ENCODE peak calls at places on chromosomes 7 and 10, in nine cellular contexts. W is GM23248, F is Karpas-422, M is OCI-LY7, V is PC-3, P is GM23338, G is HCT116, D is SK-N-SH, E is PC-9. O is an unnamed sample. For H3K9me2, the result is how much of the 10 kb centered on the place peaks cover.

GRCh38 chr7:108109216-108109908 is 20.8 kb downstream of the LAMB4 start:
- DNase-seq in W (peak), F (peak), M (peak), V (peak), P (peak), G (peak), D (peak), E (no peak), O (peak)

GRCh38 chr7:20141666-20142065 is 75.5 kb downstream of the MACC1 start:
- DNase-seq in W (no peak), F (no peak), M (no peak), V (no peak), P (no peak), G (no peak), D (peak), E (no peak), O (peak)

GRCh38 chr7:117068511-117069155 is 115.3 kb downstream of the ST7 start:
- DNase-seq in W (no peak), F (no peak), M (no peak), V (no peak), P (peak), G (no peak), D (peak), E (no peak), O (no peak)

GRCh38 chr7:29459591-29459990 is 104.0 kb upstream of the PRR15 start:
- DNase-seq in W (no peak), F (no peak), M (no peak), V (no peak), P (no peak), G (no peak), D (no peak), E (no peak), O (no peak)

GRCh38 chr7:29297194-29297890 is 102.8 kb downstream of the CHN2 start:
- DNase-seq in W (no peak), F (peak), M (no peak), V (no peak), P (peak), G (no peak), D (no peak), E (no peak), O (no peak)

GRCh38 chr7:136389933-136390332 is 412.8 kb upstream of the MTPN start:
- DNase-seq in W (no peak), F (no peak), M (no peak), V (no peak), P (no peak), G (no peak), D (no peak), E (peak), O (no peak)

GRCh38 chr10:129531195-129531968 is 64.3 kb downstream of the MGMT start:
- DNase-seq in W (peak), F (no peak), M (no peak), V (peak), P (peak), G (peak), D (no peak), E (peak), O (no peak)

GRCh38 chr10:123808873-123809272 is 82.7 kb downstream of the CPXM2 start:
- DNase-seq in W (peak), F (no peak), M (no peak), V (peak), P (no peak), G (peak), D (no peak), E (no peak), O (no peak)

GRCh38 chr7:146126767-146127509 is 10.3 kb downstream of the CNTNAP2 start:
- DNase-seq in W (no peak), F (no peak), M (peak), V (no peak), P (peak), G (no peak), D (no peak), E (no peak), O (no peak)

GRCh38 chr10:23391817-23392216 is 47.1 kb upstream of the OTUD1 start:
- DNase-seq in W (no peak), F (no peak), M (no peak), V (no peak), P (no peak), G (no peak), D (no peak), E (no peak), O (no peak)

GRCh38 chr10:90862908-90863514 is 5.2 kb upstream of the HTR7 start:
- DNase-seq in W (peak), F (peak), M (peak), V (peak), P (peak), G (no peak), D (peak), E (no peak), O (peak)

GRCh38 chr10:110118891-110119621 is 88.3 kb upstream of the MXI1 start:
- DNase-seq in W (no peak), F (no peak), M (no peak), V (no peak), P (no peak), G (no peak), D (no peak), E (no peak), O (no peak)

GRCh38 chr10:110107887-110108286 is 99.5 kb upstream of the MXI1 start:
- DNase-seq in W (no peak), F (no peak), M (no peak), V (no peak), P (no peak), G (no peak), D (no peak), E (no peak), O (no peak)

GRCh38 chr10:110110338-110110737 is 97.1 kb upstream of the MXI1 start:
- DNase-seq in W (no peak), F (no peak), M (no peak), V (no peak), P (no peak), G (no peak), D (no peak), E (no peak), O (no peak)

GRCh38 chr10:110115784-110116520 is 91.5 kb upstream of the MXI1 start:
- DNase-seq in W (no peak), F (no peak), M (no peak), V (no peak), P (no peak), G (no peak), D (no peak), E (no peak), O (no peak)

GRCh38 chr10:110113670-110114337 is 93.6 kb upstream of the MXI1 start:
- DNase-seq in W (no peak), F (no peak), M (no peak), V (no peak), P (peak), G (no peak), D (no peak), E (no peak), O (no peak)
- H3K9me2 ChIP-seq in W (under half), F (under half), M (under half), V (under half), P (under half), G (under half), D (under half), E (under half), O (under half)

DNA sequence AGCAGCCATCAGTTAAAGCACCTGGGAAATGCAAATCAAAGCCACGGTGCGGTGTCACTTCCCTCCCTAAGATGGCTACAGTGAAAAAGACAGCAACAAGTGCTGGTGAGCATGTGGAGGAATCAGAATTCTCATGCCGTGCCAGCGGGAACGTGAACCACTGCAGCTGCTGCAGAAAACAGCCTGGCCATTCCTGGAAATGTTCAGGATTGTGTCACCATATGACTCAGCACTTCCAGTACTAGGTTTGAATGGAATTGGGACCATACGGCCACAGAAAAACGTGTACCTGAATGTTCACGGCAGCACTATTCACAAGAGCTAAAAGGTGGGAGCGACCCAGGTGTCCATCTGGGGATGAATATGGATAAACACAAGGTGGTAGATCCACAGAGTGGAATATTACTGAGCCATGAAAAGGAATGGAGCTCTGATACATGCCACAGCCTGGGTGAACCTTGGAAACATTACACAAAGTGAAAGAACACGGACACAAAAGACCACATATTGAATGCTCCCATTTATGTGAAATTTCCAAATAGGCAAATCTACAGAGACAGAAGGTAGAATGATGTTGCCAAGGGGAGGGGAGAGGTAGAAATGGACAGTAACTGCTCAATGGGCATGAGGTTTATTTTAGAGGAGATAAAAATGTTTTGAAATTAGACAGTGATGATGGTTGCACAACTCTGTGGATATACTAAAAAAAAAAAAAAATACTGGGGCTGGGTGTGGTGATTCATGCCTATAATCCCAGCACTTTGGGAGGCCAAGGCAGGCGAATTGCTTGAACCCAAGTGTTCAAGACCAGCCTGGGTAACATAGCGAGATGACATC is 61.6 kb downstream of the MICALL2 start:
- DNase-seq in W (peak), F (no peak), M (no peak), V (peak), P (no peak), G (no peak), D (no peak), E (no peak), O (no peak)
- H2AFZ ChIP-seq in W (no peak), F (no peak), M (no peak), V (peak), P (no peak), G (no peak), D (no peak), E (no peak), O (no peak)

GRCh38 chr7:93926800-93927199 is 5.3 kb downstream of the GNG11 start:
- DNase-seq in W (no peak), F (no peak), M (no peak), V (no peak), P (no peak), G (no peak), D (no peak), E (no peak), O (no peak)
- H3K9me2 ChIP-seq in W (under half), F (under half), M (under half), V (under half), P (under half), G (under half), D (under half), E (under half), O (under half)

GRCh38 chr7:41889472-41889871 is 186.6 kb upstream of the INHBA start:
- DNase-seq in W (peak), F (no peak), M (no peak), V (no peak), P (no peak), G (no peak), D (no peak), E (peak), O (peak)

GRCh38 chr7:41891967-41892755 is 189.3 kb upstream of the INHBA start:
- DNase-seq in W (no peak), F (peak), M (peak), V (no peak), P (peak), G (no peak), D (peak), E (peak), O (no peak)

GRCh38 chr7:41893656-41894055 is 190.8 kb upstream of the INHBA start:
- DNase-seq in W (no peak), F (no peak), M (no peak), V (no peak), P (no peak), G (no peak), D (no peak), E (no peak), O (no peak)

GRCh38 chr7:41889040-41889439 is 186.2 kb upstream of the INHBA start:
- DNase-seq in W (no peak), F (no peak), M (no peak), V (no peak), P (no peak), G (no peak), D (no peak), E (no peak), O (no peak)

GRCh38 chr7:41890631-41891265 is 187.9 kb upstream of the INHBA start:
- DNase-seq in W (peak), F (no peak), M (no peak), V (no peak), P (no peak), G (no peak), D (no peak), E (peak), O (no peak)
- H2AFZ ChIP-seq in W (peak), F (no peak), M (no peak), V (no peak), P (no peak), G (no peak), D (peak), E (no peak), O (peak)

GRCh38 chr7:34544621-34545020 is 113.4 kb upstream of the NPSR1 start:
- DNase-seq in W (no peak), F (no peak), M (no peak), V (no peak), P (no peak), G (no peak), D (no peak), E (no peak), O (no peak)
- H3K9me2 ChIP-seq in W (under half), F (under half), M (under half), V (under half), P (under half), G (under half), D (under half), E (under half), O (under half)

GRCh38 chr10:27479016-27479415 is 25.1 kb upstream of the RAB18 start:
- DNase-seq in W (no peak), F (no peak), M (no peak), V (no peak), P (no peak), G (no peak), D (no peak), E (no peak), O (no peak)

GRCh38 chr10:27485986-27486385 is 18.1 kb upstream of the RAB18 start:
- DNase-seq in W (no peak), F (no peak), M (no peak), V (no peak), P (no peak), G (no peak), D (no peak), E (no peak), O (no peak)

GRCh38 chr10:27485368-27485767 is 18.7 kb upstream of the RAB18 start:
- DNase-seq in W (no peak), F (no peak), M (no peak), V (no peak), P (no peak), G (no peak), D (no peak), E (no peak), O (no peak)

GRCh38 chr10:27481486-27481885 is 22.6 kb upstream of the RAB18 start:
- DNase-seq in W (no peak), F (no peak), M (no peak), V (no peak), P (no peak), G (no peak), D (no peak), E (no peak), O (no peak)

GRCh38 chr10:27482984-27483956 is 20.8 kb upstream of the RAB18 start:
- DNase-seq in W (peak), F (no peak), M (no peak), V (peak), P (peak), G (no peak), D (no peak), E (peak), O (peak)
- H2AFZ ChIP-seq in W (peak), F (no peak), M (no peak), V (peak), P (peak), G (peak), D (peak), E (no peak), O (peak)

GRCh38 chr10:35004651-35005050 is 85.5 kb downstream of the CUL2 start:
- DNase-seq in W (peak), F (no peak), M (no peak), V (peak), P (no peak), G (no peak), D (no peak), E (no peak), O (no peak)

GRCh38 chr10:35005868-35006267 is 84.3 kb downstream of the CUL2 start:
- DNase-seq in W (peak), F (no peak), M (no peak), V (peak), P (no peak), G (no peak), D (no peak), E (peak), O (no peak)

GRCh38 chr10:35007858-35008301 is 82.3 kb downstream of the CUL2 start:
- DNase-seq in W (no peak), F (no peak), M (no peak), V (peak), P (peak), G (no peak), D (no peak), E (no peak), O (no peak)

GRCh38 chr10:35003906-35004305 is 86.2 kb downstream of the CUL2 start:
- DNase-seq in W (no peak), F (no peak), M (no peak), V (no peak), P (peak), G (no peak), D (no peak), E (no peak), O (no peak)

GRCh38 chr10:35006836-35007235 is 83.3 kb downstream of the CUL2 start:
- DNase-seq in W (peak), F (no peak), M (no peak), V (peak), P (no peak), G (no peak), D (no peak), E (no peak), O (no peak)
- H3K9me2 ChIP-seq in W (under half), F (under half), M (under half), V (under half), P (under half), G (under half), D (under half), E (under half), O (under half)

GRCh38 chr7:157904866-157905215 is 568.0 kb downstream of the DNAJB6 start:
- DNase-seq in W (no peak), F (no peak), M (no peak), V (no peak), P (no peak), G (no peak), D (no peak), E (no peak), O (no peak)

GRCh38 chr7:157907998-157908782 is 571.4 kb downstream of the DNAJB6 start:
- DNase-seq in W (no peak), F (no peak), M (no peak), V (no peak), P (no peak), G (no peak), D (no peak), E (no peak), O (no peak)

GRCh38 chr7:157906583-157906982 is 569.8 kb downstream of the DNAJB6 start:
- DNase-seq in W (no peak), F (no peak), M (no peak), V (no peak), P (no peak), G (no peak), D (no peak), E (no peak), O (no peak)

GRCh38 chr7:157905740-157906461 is 569.1 kb downstream of the DNAJB6 start:
- DNase-seq in W (no peak), F (no peak), M (no peak), V (peak), P (peak), G (peak), D (peak), E (no peak), O (no peak)

DNA sequence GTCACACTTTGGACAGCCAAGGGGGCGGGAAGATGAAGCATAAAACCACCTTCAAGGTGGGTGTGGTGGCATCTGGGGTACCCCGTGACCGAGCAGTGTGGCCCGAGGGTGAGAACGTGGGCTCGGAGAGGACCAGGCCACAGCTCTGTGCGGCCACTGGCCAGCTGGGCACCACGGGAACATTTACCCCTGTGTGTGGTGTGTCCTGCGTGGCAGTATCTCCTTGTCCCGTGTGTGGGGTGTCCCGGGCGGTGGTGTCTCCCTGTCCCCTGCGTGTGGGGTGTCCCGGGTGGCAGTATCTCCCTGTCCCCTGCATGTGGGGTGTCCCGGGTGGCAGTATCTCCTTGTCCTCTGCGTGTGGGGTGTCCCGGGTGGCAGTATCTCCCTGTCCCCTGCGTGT is 570.3 kb downstream of the DNAJB6 start:
- DNase-seq in W (no peak), F (no peak), M (no peak), V (no peak), P (no peak), G (no peak), D (no peak), E (no peak), O (no peak)
- H2AFZ ChIP-seq in W (no peak), F (no peak), M (no peak), V (no peak), P (no peak), G (no peak), D (no peak), E (no peak), O (no peak)

O was measured in hepatocyte.